ENCODE peak calls at places on chromosome 14, in four cellular contexts. Q, Y, N and Z are unnamed samples.
A peak's percentile ranks its signal among the peaks of the same experiment; 100 is the strongest.

GRCh38 chr14:89773151-89773550 is 181.4 kb downstream of the EFCAB11 start:
- DNase-seq in Q (no peak), Y (no peak), N (no peak), Z (peak; percentile 10)

GRCh38 chr14:103910984-103911383 is 17.3 kb upstream of the TDRD9 start:
- DNase-seq in Q (no peak), Y (no peak), N (no peak), Z (no peak)

GRCh38 chr14:60632257-60632656 is 17.0 kb downstream of the SIX1 start:
- DNase-seq in Q (no peak), Y (no peak), N (no peak), Z (no peak)

GRCh38 chr14:47438650-47439140 is 236.7 kb downstream of the MDGA2 start:
- DNase-seq in Q (peak; percentile 1), Y (no peak), N (no peak), Z (no peak)

GRCh38 chr14:23114669-23115491 is 4.2 kb downstream of the CEBPE start:
- DNase-seq in Q (peak; percentile 84), Y (no peak), N (no peak), Z (no peak)

GRCh38 chr14:104577457-104578301 is 1.9 kb upstream of the C14orf180 start:
- DNase-seq in Q (no peak), Y (no peak), N (no peak), Z (no peak)

GRCh38 chr14:80959448-80960006 is 4.1 kb downstream of the TSHR start:
- DNase-seq in Q (no peak), Y (no peak), N (no peak), Z (peak; percentile 79)

GRCh38 chr14:105890474-105891220 is 364.3 kb downstream of the TMEM121 start:
- DNase-seq in Q (no peak), Y (peak; percentile 10), N (no peak), Z (no peak)

GRCh38 chr14:43539210-43539609 is 967.9 kb downstream of the FSCB start:
- DNase-seq in Q (peak; percentile 3), Y (no peak), N (no peak), Z (no peak)

GRCh38 chr14:61381589-61381988 is 60.2 kb downstream of the PRKCH start:
- DNase-seq in Q (no peak), Y (no peak), N (no peak), Z (no peak)

GRCh38 chr14:32779845-32780244 is 158.8 kb upstream of the NPAS3 start:
- DNase-seq in Q (no peak), Y (no peak), N (no peak), Z (no peak)

GRCh38 chr14:89912667-89913211 is 41.8 kb downstream of the EFCAB11 start:
- DNase-seq in Q (peak; percentile 81), Y (no peak), N (no peak), Z (no peak)

GRCh38 chr14:39247256-39247655 is 13.5 kb downstream of the MIA2 start:
- DNase-seq in Q (peak; percentile 26), Y (no peak), N (no peak), Z (no peak)

GRCh38 chr14:102125546-102125945 is 14.2 kb upstream of the WDR20 start:
- DNase-seq in Q (no peak), Y (no peak), N (no peak), Z (no peak)

GRCh38 chr14:96221109-96221650 is 16.5 kb downstream of the BDKRB2 start:
- DNase-seq in Q (no peak), Y (no peak), N (no peak), Z (no peak)

GRCh38 chr14:95523818-95524448 is 7.5 kb upstream of the SYNE3 start:
- DNase-seq in Q (no peak), Y (no peak), N (no peak), Z (no peak)

GRCh38 chr14:32012062-32012461 is 65.0 kb upstream of the ARHGAP5 start:
- DNase-seq in Q (no peak), Y (no peak), N (no peak), Z (no peak)

GRCh38 chr14:99745307-99745951 is 47.8 kb upstream of the EML1 start:
- DNase-seq in Q (no peak), Y (no peak), N (no peak), Z (no peak)

GRCh38 chr14:91396959-91397815 is 20.4 kb downstream of the CCDC88C start:
- DNase-seq in Q (no peak), Y (no peak), N (no peak), Z (peak; percentile 77)